ENCODE peak calls at places on chromosomes 6 and 20, in eight cellular contexts. W is transverse colon, V is suprapubic skin, G is sigmoid colon, C is A549, Y is prostate gland, D is HCT116, A is heart left ventricle. L is an unnamed sample.

GRCh38 chr20:20547221-20547875 is 165.1 kb downstream of the RALGAPA2 start:
- DNase-seq in V (no peak), C (no peak), A (no peak), Y (no peak), G (no peak), D (no peak), W (no peak), L (no peak)

GRCh38 chr6:131116755-131117360 is 18.4 kb upstream of the AKAP7 start:
- DNase-seq in Y (no peak), G (no peak), A (no peak), D (peak), W (no peak), V (no peak), C (peak), L (no peak)

GRCh38 chr20:25284131-25284601 is 36.3 kb downstream of the PYGB start:
- DNase-seq in C (no peak), Y (no peak), D (no peak), V (peak), A (peak), W (peak), G (peak), L (no peak)

GRCh38 chr6:142518126-142518525 is 216.3 kb downstream of the ADGRG6 start:
- DNase-seq in W (no peak), V (no peak), Y (no peak), A (no peak), D (no peak), C (no peak), G (no peak), L (no peak)

GRCh38 chr20:46939031-46939430 is 44.4 kb downstream of the EYA2 start:
- DNase-seq in C (peak), W (no peak), Y (no peak), V (no peak), A (no peak), G (no peak), D (peak), L (no peak)

GRCh38 chr20:10113746-10114145 is 79.0 kb downstream of the ANKEF1 start:
- DNase-seq in C (no peak), W (no peak), V (no peak), D (no peak), Y (no peak), A (no peak), G (no peak), L (no peak)

GRCh38 chr6:70312165-70312564 is 9.3 kb upstream of the COL9A1 start:
- DNase-seq in V (no peak), D (peak), W (no peak), G (no peak), Y (no peak), C (no peak), A (no peak), L (no peak)

GRCh38 chr20:5268449-5268848 is 48.3 kb downstream of the PROKR2 start:
- DNase-seq in Y (no peak), G (no peak), A (no peak), V (no peak), D (no peak), W (no peak), C (no peak), L (no peak)

GRCh38 chr20:61989741-61990140 is 75.9 kb downstream of the TAF4 start:
- DNase-seq in C (no peak), A (no peak), Y (no peak), D (no peak), W (no peak), V (no peak), G (no peak), L (no peak)

GRCh38 chr6:16332175-16332542 is 93.8 kb downstream of the GMPR start:
- DNase-seq in G (peak), V (peak), Y (peak), A (peak), W (peak), D (no peak), C (peak), L (no peak)

GRCh38 chr6:14412026-14412425 is 294.5 kb downstream of the CD83 start:
- DNase-seq in A (no peak), D (no peak), Y (no peak), V (no peak), W (no peak), G (no peak), C (no peak), L (no peak)

GRCh38 chr6:119511024-119511423 is 161.5 kb upstream of the MAN1A1 start:
- DNase-seq in C (no peak), D (no peak), V (no peak), A (no peak), G (no peak), Y (no peak), W (no peak), L (no peak)

GRCh38 chr6:138088307-138088744 is 18.9 kb downstream of the PERP start:
- DNase-seq in W (peak), C (peak), A (no peak), D (peak), G (no peak), V (no peak), Y (peak), L (no peak)

GRCh38 chr6:110179406-110180227 is at the start of gene WASF1:
- DNase-seq in V (peak), Y (peak), G (peak), D (peak), C (peak), A (peak), W (peak), L (peak)

GRCh38 chr6:110181131-110182027 is 1.2 kb downstream of the CDC40 start:
- DNase-seq in D (no peak), Y (no peak), A (no peak), C (no peak), V (no peak), G (no peak), W (no peak), L (no peak)

GRCh38 chr6:110183292-110183691 is 3.1 kb downstream of the CDC40 start:
- DNase-seq in V (no peak), G (no peak), A (no peak), W (no peak), Y (no peak), D (no peak), C (no peak), L (no peak)

GRCh38 chr6:110178626-110179405 is 654 bp downstream of the WASF1 start:
- DNase-seq in C (peak), D (peak), Y (peak), V (peak), W (peak), G (peak), A (peak), L (no peak)

GRCh38 chr6:110180228-110181008 is at the start of gene CDC40:
- DNase-seq in V (peak), A (peak), Y (peak), W (peak), C (peak), G (peak), D (no peak), L (no peak)
- TF ChIP-seq POLR2A in V (no peak), A (no peak), Y (no peak), W (peak), C (peak), G (peak), D (no peak), L (no peak)

GRCh38 chr20:17646209-17646717 is 35.8 kb downstream of the RRBP1 start:
- DNase-seq in V (no peak), D (no peak), G (peak), Y (peak), C (no peak), W (no peak), A (no peak), L (no peak)

GRCh38 chr20:17646901-17647301 is 35.1 kb downstream of the RRBP1 start:
- DNase-seq in Y (no peak), G (peak), A (no peak), V (no peak), W (no peak), C (no peak), D (no peak), L (no peak)

GRCh38 chr20:17647391-17648305 is 34.4 kb downstream of the RRBP1 start:
- DNase-seq in V (no peak), D (no peak), G (peak), Y (no peak), A (peak), W (no peak), C (no peak), L (no peak)

GRCh38 chr20:17648782-17649730 is 33.0 kb downstream of the RRBP1 start:
- DNase-seq in V (no peak), Y (no peak), W (peak), C (peak), D (no peak), G (peak), A (no peak), L (no peak)

DNA sequence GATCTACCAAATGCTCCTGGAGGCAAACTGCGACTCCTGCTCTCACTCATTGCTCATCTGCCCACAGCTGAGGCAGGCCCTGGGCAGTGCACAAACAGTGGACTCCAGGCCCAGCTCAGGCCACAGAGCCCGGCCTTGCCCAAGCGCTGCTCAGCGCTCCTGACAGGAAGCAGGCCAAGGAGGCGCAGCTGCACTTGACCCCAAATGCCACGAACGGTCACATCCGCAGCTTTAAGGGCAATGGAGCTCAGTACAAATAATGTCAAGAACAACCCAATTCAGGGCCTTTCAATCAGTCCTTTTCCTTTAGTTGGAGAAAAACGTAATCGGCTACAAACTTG is 33.8 kb downstream of the RRBP1 start:
- DNase-seq in D (no peak), A (no peak), C (no peak), Y (no peak), W (no peak), G (peak), V (no peak), L (no peak)
- TF ChIP-seq CTCF in D (no peak), A (no peak), C (no peak), Y (no peak), W (no peak), G (no peak), V (no peak), L (no peak)

DNA sequence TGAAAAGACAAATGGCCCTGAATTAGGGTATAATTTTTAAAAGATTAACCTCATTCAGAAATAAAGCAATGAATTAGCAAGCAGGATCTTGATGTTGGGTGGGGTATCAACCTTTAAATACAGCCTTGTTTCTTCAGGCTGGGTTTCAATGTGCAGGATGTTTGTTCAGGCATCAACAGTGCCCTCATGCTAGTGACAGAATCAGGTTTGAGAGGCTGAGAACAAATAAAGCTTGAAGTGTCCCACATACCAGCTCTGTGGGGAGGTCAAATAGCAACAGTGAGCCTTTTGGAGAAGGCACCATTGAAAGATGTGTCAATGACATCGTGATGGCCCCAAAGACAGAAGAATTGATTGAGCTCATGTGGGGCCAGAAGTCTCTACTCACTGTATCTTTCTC is 68.3 kb downstream of the MTFR2 start:
- DNase-seq in D (no peak), W (no peak), V (no peak), C (no peak), G (no peak), A (no peak), Y (no peak), L (no peak)
- H3K27ac ChIP-seq in D (no peak), W (no peak), V (no peak), C (no peak), G (no peak), A (no peak), Y (no peak), L (no peak)

DNA sequence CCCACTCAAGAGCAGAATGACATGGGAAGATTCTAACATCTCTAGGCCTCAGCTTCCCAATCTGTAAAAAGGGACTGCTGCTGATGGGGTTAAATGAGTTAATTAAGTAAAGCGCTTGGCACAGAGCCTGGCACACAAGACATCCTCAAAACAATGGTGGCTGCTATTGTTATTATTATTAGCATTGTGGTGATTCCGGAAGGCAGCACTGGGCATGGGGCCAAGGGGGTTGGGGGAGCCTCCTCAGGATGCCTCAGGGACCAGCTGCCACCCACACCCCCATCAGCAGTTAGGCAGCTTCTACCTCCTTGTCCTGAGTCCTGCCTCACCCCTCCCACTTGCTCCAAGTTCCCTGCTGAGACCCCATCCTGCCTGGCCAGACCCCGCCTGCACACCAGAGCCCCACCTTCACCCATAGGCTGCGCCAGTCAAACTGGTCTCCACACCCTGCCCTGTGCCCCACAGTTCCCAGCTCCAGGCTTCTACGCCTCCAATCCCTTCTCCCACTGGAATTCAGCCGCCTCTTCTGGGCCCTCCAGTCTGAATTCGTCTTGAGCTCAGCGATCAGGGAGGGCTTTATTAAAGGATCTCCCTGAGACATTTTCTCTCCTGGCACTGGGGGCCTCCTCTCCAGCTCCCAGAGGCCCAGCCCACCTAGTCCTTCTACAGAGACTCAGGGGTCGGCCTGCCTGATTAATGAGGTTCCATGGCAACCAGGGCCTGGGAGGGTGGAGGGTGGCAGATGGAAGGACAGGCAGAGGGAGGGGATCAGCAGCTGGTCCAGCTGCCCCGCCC is 1.5 kb downstream of the E2F1 start:
- DNase-seq in C (no peak), G (no peak), D (no peak), V (no peak), A (no peak), Y (no peak), W (no peak), L (no peak)
- TF ChIP-seq POLR2A in C (no peak), G (no peak), D (no peak), V (no peak), A (no peak), Y (no peak), W (no peak), L (no peak)

GRCh38 chr6:109443425-109443950 is 3.0 kb downstream of the SMPD2 start:
- DNase-seq in A (no peak), V (no peak), Y (no peak), C (no peak), G (no peak), D (no peak), W (no peak), L (no peak)

GRCh38 chr6:109446541-109446940 is 6.0 kb downstream of the SMPD2 start:
- DNase-seq in C (no peak), A (no peak), D (no peak), W (no peak), G (no peak), Y (no peak), V (no peak), L (no peak)

GRCh38 chr6:109446072-109446471 is 5.5 kb downstream of the SMPD2 start:
- DNase-seq in Y (no peak), D (no peak), A (peak), C (no peak), V (no peak), W (peak), G (no peak), L (no peak)

GRCh38 chr6:109447087-109447486 is 6.6 kb downstream of the SMPD2 start:
- DNase-seq in G (no peak), V (no peak), Y (no peak), C (no peak), W (no peak), A (no peak), D (no peak), L (no peak)

GRCh38 chr6:109445382-109445781 is 4.9 kb downstream of the SMPD2 start:
- DNase-seq in V (no peak), D (no peak), G (no peak), Y (no peak), C (peak), A (no peak), W (no peak), L (no peak)
- TF ChIP-seq CTCF in V (no peak), D (peak), G (no peak), Y (no peak), C (no peak), A (no peak), W (no peak), L (no peak)

DNA sequence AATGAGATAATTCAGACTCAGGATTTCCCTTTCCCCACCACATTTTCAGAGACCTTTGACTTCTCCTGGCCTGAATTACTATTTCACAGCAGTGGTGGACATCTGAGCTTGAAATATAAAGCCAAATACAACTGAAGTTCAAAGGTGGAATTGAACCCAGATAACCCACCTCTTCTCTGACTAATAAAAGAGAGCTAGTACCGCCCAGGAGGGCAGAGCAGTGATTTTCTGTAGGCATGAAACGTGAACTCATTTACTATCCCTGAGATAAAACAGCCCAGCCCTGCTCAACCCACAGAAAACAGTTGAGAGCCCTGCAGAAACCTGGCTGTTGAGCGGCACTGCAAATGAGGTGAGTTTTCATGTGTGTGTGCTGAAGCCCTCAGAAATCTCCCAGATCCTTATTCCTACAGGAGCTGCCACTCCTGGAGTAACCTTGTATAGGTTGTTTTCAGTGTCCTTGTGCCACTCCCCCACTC is 99.3 kb downstream of the NOL4L start:
- DNase-seq in G (peak), Y (no peak), C (no peak), W (no peak), A (no peak), D (no peak), V (no peak), L (no peak)
- H3K27ac ChIP-seq in G (peak), Y (no peak), C (peak), W (peak), A (peak), D (no peak), V (no peak), L (peak)

GRCh38 chr6:79536615-79536968 is 638 bp downstream of the LCA5 start:
- DNase-seq in A (peak), C (no peak), Y (peak), W (peak), G (peak), V (no peak), D (no peak), L (no peak)

GRCh38 chr6:79538481-79538971 is 1.3 kb upstream of the LCA5 start:
- DNase-seq in Y (no peak), D (no peak), G (no peak), A (no peak), C (no peak), W (no peak), V (no peak), L (no peak)

DNA sequence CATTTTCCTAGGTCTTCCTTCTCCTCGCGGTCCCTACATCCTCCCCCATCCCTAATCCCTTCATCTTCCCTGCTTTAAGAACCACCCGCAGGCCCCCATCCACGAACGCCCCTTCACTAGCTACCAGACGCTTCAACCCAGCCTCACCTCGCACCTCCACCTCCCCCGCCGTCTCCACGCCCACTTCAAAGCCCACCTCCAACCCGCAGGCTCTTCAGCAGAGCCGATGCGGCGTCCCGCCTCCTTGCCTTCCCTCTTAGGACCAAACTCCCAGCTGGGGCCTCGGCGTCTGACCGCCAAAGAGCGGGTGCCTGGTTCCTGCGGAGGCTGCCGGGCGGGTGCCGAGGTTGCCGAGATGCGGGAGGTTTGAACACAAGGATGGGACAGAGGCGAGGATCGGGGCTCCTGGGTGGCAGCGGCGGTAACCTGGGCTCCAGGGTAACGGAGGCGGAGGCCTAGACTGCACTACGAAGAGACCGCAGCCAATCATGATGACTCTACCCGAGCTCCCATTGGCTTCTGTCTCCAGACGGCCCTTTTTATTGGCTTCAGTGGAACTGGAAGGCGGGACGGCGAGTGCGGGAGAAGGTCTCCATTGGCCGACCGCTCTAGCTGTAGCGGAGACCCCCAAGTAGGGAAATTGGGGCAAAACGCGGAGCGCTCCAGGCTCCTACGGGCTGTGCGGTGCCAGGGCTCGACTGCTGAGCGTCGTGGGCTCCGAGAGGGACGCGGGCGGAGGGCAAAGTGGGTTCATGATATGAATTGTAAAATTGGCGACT is at the start of gene LCA5:
- DNase-seq in C (peak), W (peak), G (peak), V (peak), Y (peak), D (peak), A (peak), L (peak)
- TF ChIP-seq POLR2A in C (peak), W (peak), G (no peak), V (no peak), Y (peak), D (peak), A (peak), L (no peak)